ENCODE peak calls at places on chromosomes 5 and 9, in six cellular contexts. One of them, this sample, is unnamed.

GRCh38 chr5:60377826-60378225 is 322.1 kb downstream of the DEPDC1B start:
- DNase-seq in uterus: no peak
- DNase-seq in amygdala: no peak
- DNase-seq in NCI-H345: no peak
- DNase-seq in mucosa of descending colon: no peak
- DNase-seq in skeletal muscle cell: peak
- DNase-seq in this sample: no peak

GRCh38 chr5:107975568-107975967 is 304.8 kb upstream of the EFNA5 start:
- DNase-seq in uterus: no peak
- DNase-seq in amygdala: no peak
- DNase-seq in NCI-H345: no peak
- DNase-seq in mucosa of descending colon: no peak
- DNase-seq in skeletal muscle cell: no peak
- DNase-seq in this sample: no peak

GRCh38 chr5:119435436-119436132 is 16.7 kb upstream of the HSD17B4 start:
- DNase-seq in uterus: no peak
- DNase-seq in amygdala: no peak
- DNase-seq in NCI-H345: no peak
- DNase-seq in mucosa of descending colon: peak
- DNase-seq in skeletal muscle cell: no peak
- DNase-seq in this sample: peak

GRCh38 chr5:179343902-179344300 is 1.4 kb downstream of the ADAMTS2 start:
- DNase-seq in uterus: peak
- DNase-seq in amygdala: no peak
- DNase-seq in NCI-H345: peak
- DNase-seq in mucosa of descending colon: no peak
- DNase-seq in skeletal muscle cell: no peak
- DNase-seq in this sample: peak

GRCh38 chr9:81082251-81082650 is 607.1 kb downstream of the TLE1 start:
- DNase-seq in uterus: no peak
- DNase-seq in amygdala: no peak
- DNase-seq in NCI-H345: no peak
- DNase-seq in mucosa of descending colon: no peak
- DNase-seq in skeletal muscle cell: no peak
- DNase-seq in this sample: no peak

GRCh38 chr9:84230355-84231136 is 110.0 kb downstream of the SLC28A3 start:
- DNase-seq in uterus: no peak
- DNase-seq in amygdala: no peak
- DNase-seq in NCI-H345: no peak
- DNase-seq in mucosa of descending colon: peak
- DNase-seq in skeletal muscle cell: peak
- DNase-seq in this sample: no peak

GRCh38 chr9:69411246-69411645 is 86.2 kb downstream of the ENTREP1 start:
- DNase-seq in uterus: no peak
- DNase-seq in amygdala: no peak
- DNase-seq in NCI-H345: no peak
- DNase-seq in mucosa of descending colon: no peak
- DNase-seq in skeletal muscle cell: no peak
- DNase-seq in this sample: no peak

GRCh38 chr5:73499756-73500155 is 1.5 kb downstream of the BTF3 start:
- DNase-seq in uterus: no peak
- DNase-seq in amygdala: no peak
- DNase-seq in NCI-H345: no peak
- DNase-seq in mucosa of descending colon: no peak
- DNase-seq in skeletal muscle cell: no peak
- DNase-seq in this sample: no peak

GRCh38 chr9:36158122-36158521 is 11.1 kb upstream of the CCIN start:
- DNase-seq in uterus: no peak
- DNase-seq in amygdala: no peak
- DNase-seq in NCI-H345: no peak
- DNase-seq in mucosa of descending colon: no peak
- DNase-seq in skeletal muscle cell: no peak
- DNase-seq in this sample: no peak

GRCh38 chr5:64947031-64947430 is 178.3 kb downstream of the CWC27 start:
- DNase-seq in uterus: no peak
- DNase-seq in amygdala: no peak
- DNase-seq in NCI-H345: peak
- DNase-seq in mucosa of descending colon: no peak
- DNase-seq in skeletal muscle cell: peak
- DNase-seq in this sample: no peak

GRCh38 chr9:137449931-137450537 is 8.9 kb upstream of the ENTPD8 start:
- DNase-seq in uterus: no peak
- DNase-seq in amygdala: no peak
- DNase-seq in NCI-H345: no peak
- DNase-seq in mucosa of descending colon: peak
- DNase-seq in skeletal muscle cell: no peak
- DNase-seq in this sample: peak

GRCh38 chr9:113620377-113621161 is 157.0 kb downstream of the RGS3 start:
- DNase-seq in uterus: peak
- DNase-seq in amygdala: peak
- DNase-seq in NCI-H345: peak
- DNase-seq in mucosa of descending colon: peak
- DNase-seq in skeletal muscle cell: peak
- DNase-seq in this sample: peak

GRCh38 chr5:1735320-1735970 is 64.2 kb downstream of the MRPL36 start:
- DNase-seq in uterus: no peak
- DNase-seq in amygdala: no peak
- DNase-seq in NCI-H345: peak
- DNase-seq in mucosa of descending colon: no peak
- DNase-seq in skeletal muscle cell: no peak
- DNase-seq in this sample: peak

GRCh38 chr5:9610344-9610743 is 19.8 kb downstream of the TAS2R1 start:
- DNase-seq in uterus: no peak
- DNase-seq in amygdala: no peak
- DNase-seq in NCI-H345: no peak
- DNase-seq in mucosa of descending colon: no peak
- DNase-seq in skeletal muscle cell: no peak
- DNase-seq in this sample: no peak

GRCh38 chr5:176740131-176740701 is 70.1 kb upstream of the UNC5A start:
- DNase-seq in uterus: no peak
- DNase-seq in amygdala: no peak
- DNase-seq in NCI-H345: peak
- DNase-seq in mucosa of descending colon: no peak
- DNase-seq in skeletal muscle cell: no peak
- DNase-seq in this sample: peak

GRCh38 chr9:37943329-37944265 is 39.7 kb upstream of the SLC25A51 start:
- DNase-seq in uterus: peak
- DNase-seq in amygdala: no peak
- DNase-seq in NCI-H345: no peak
- DNase-seq in mucosa of descending colon: no peak
- DNase-seq in skeletal muscle cell: peak
- DNase-seq in this sample: peak

GRCh38 chr9:135811796-135812195 is 95.5 kb downstream of the CAMSAP1 start:
- DNase-seq in uterus: no peak
- DNase-seq in amygdala: no peak
- DNase-seq in NCI-H345: peak
- DNase-seq in mucosa of descending colon: no peak
- DNase-seq in skeletal muscle cell: peak
- DNase-seq in this sample: no peak

GRCh38 chr9:95313010-95313498 is 4.5 kb downstream of the FANCC start:
- DNase-seq in uterus: no peak
- DNase-seq in amygdala: peak
- DNase-seq in NCI-H345: no peak
- DNase-seq in mucosa of descending colon: peak
- DNase-seq in skeletal muscle cell: no peak
- DNase-seq in this sample: peak

GRCh38 chr5:1027631-1028441 is 19.2 kb downstream of the NKD2 start:
- DNase-seq in uterus: no peak
- DNase-seq in amygdala: no peak
- DNase-seq in NCI-H345: no peak
- DNase-seq in mucosa of descending colon: no peak
- DNase-seq in skeletal muscle cell: no peak
- DNase-seq in this sample: peak

GRCh38 chr5:178236685-178237084 is 4.1 kb upstream of the PHYKPL start:
- DNase-seq in uterus: no peak
- DNase-seq in amygdala: no peak
- DNase-seq in NCI-H345: no peak
- DNase-seq in mucosa of descending colon: peak
- DNase-seq in skeletal muscle cell: no peak
- DNase-seq in this sample: peak

GRCh38 chr9:34989946-34990635 is 546 bp downstream of the DNAJB5 start:
- DNase-seq in uterus: peak
- DNase-seq in amygdala: peak
- DNase-seq in NCI-H345: peak
- DNase-seq in mucosa of descending colon: peak
- DNase-seq in skeletal muscle cell: no peak
- DNase-seq in this sample: peak

GRCh38 chr5:34817558-34818351 is 21.2 kb upstream of the TTC23L start:
- DNase-seq in uterus: no peak
- DNase-seq in amygdala: no peak
- DNase-seq in NCI-H345: no peak
- DNase-seq in mucosa of descending colon: no peak
- DNase-seq in skeletal muscle cell: no peak
- DNase-seq in this sample: no peak

GRCh38 chr5:147752033-147752432 is 30.5 kb downstream of the JAKMIP2 start:
- DNase-seq in uterus: no peak
- DNase-seq in amygdala: no peak
- DNase-seq in NCI-H345: peak
- DNase-seq in mucosa of descending colon: no peak
- DNase-seq in skeletal muscle cell: no peak
- DNase-seq in this sample: no peak

GRCh38 chr5:59039296-59040006 is 456.6 kb downstream of the RAB3C start:
- DNase-seq in uterus: peak
- DNase-seq in amygdala: peak
- DNase-seq in NCI-H345: peak
- DNase-seq in mucosa of descending colon: peak
- DNase-seq in skeletal muscle cell: peak
- DNase-seq in this sample: peak